ENCODE peak calls at places on chromosomes 6 and 20, in seven cellular contexts. U, C, O, W, G, F and M are unnamed samples. For H3K36me3, the result is how much of the 10 kb centered on the place peaks cover.

GRCh38 chr6:113288409-113288808 is 568.7 kb upstream of the MARCKS start:
- DNase-seq in U (no peak), C (no peak), O (peak), W (no peak), G (no peak), F (no peak), M (no peak)

GRCh38 chr6:7196019-7196402 is 88.2 kb downstream of the RREB1 start:
- DNase-seq in U (no peak), C (no peak), O (no peak), W (no peak), G (no peak), F (no peak), M (no peak)

GRCh38 chr20:4465855-4466545 is 255.7 kb upstream of the PRND start:
- DNase-seq in U (no peak), C (no peak), O (no peak), W (no peak), G (no peak), F (no peak), M (no peak)

GRCh38 chr6:28357036-28357435 is 7.3 kb downstream of the ZKSCAN3 start:
- DNase-seq in U (no peak), C (no peak), O (no peak), W (no peak), G (no peak), F (no peak), M (no peak)

GRCh38 chr6:151087861-151088598 is 151.7 kb upstream of the AKAP12 start:
- DNase-seq in U (no peak), C (no peak), O (no peak), W (no peak), G (peak), F (peak), M (no peak)

GRCh38 chr20:58293453-58293852 is 16.1 kb upstream of the RAB22A start:
- DNase-seq in U (no peak), C (no peak), O (no peak), W (no peak), G (peak), F (no peak), M (no peak)

GRCh38 chr6:113306552-113307145 is 550.5 kb upstream of the MARCKS start:
- DNase-seq in U (peak), C (peak), O (peak), W (peak), G (peak), F (peak), M (peak)

GRCh38 chr6:38056361-38056760 is 236.8 kb downstream of the ZFAND3 start:
- DNase-seq in U (no peak), C (no peak), O (no peak), W (no peak), G (no peak), F (no peak), M (no peak)

GRCh38 chr20:62732766-62733165 is 24.1 kb downstream of the NTSR1 start:
- DNase-seq in U (no peak), C (no peak), O (no peak), W (no peak), G (no peak), F (no peak), M (no peak)

GRCh38 chr6:33962673-33963072 is 158.9 kb upstream of the MLN start:
- DNase-seq in U (no peak), C (no peak), O (no peak), W (no peak), G (no peak), F (no peak), M (peak)

GRCh38 chr6:39254999-39255535 is 25.8 kb upstream of the KCNK5 start:
- DNase-seq in U (no peak), C (no peak), O (no peak), W (no peak), G (no peak), F (no peak), M (no peak)

GRCh38 chr20:48015943-48016723 is 230.9 kb upstream of the SULF2 start:
- DNase-seq in U (no peak), C (no peak), O (no peak), W (no peak), G (no peak), F (no peak), M (no peak)

GRCh38 chr6:114471450-114471849 is 128.6 kb upstream of the HS3ST5 start:
- DNase-seq in U (no peak), C (no peak), O (no peak), W (no peak), G (no peak), F (no peak), M (no peak)

GRCh38 chr20:40207618-40208017 is 481.4 kb downstream of the MAFB start:
- DNase-seq in U (no peak), C (no peak), O (no peak), W (no peak), G (no peak), F (no peak), M (no peak)

GRCh38 chr6:33980176-33980805 is 165.6 kb downstream of the GRM4 start:
- DNase-seq in U (no peak), C (no peak), O (no peak), W (no peak), G (no peak), F (no peak), M (peak)

GRCh38 chr6:136728033-136728939 is 64.0 kb downstream of the MAP3K5 start:
- DNase-seq in U (no peak), C (no peak), O (no peak), W (no peak), G (no peak), F (no peak), M (no peak)

GRCh38 chr20:52399352-52399751 is 207.8 kb upstream of the ZFP64 start:
- DNase-seq in U (no peak), C (no peak), O (no peak), W (no peak), G (no peak), F (no peak), M (no peak)

GRCh38 chr6:167396659-167397490 is 72.0 kb downstream of the TTLL2 start:
- DNase-seq in U (no peak), C (no peak), O (no peak), W (no peak), G (no peak), F (no peak), M (no peak)

GRCh38 chr6:101912266-101912665 is 518.8 kb downstream of the GRIK2 start:
- DNase-seq in U (no peak), C (no peak), O (no peak), W (no peak), G (no peak), F (no peak), M (no peak)

GRCh38 chr6:130575971-130576370 is 210.2 kb downstream of the TMEM200A start:
- DNase-seq in U (no peak), C (no peak), O (peak), W (no peak), G (no peak), F (no peak), M (no peak)

GRCh38 chr6:110877154-110877564 is 2.6 kb downstream of the AMD1 start:
- DNase-seq in U (no peak), C (no peak), O (no peak), W (no peak), G (no peak), F (no peak), M (no peak)

GRCh38 chr20:1648101-1648500 is 9.5 kb downstream of the SIRPG start:
- DNase-seq in U (no peak), C (no peak), O (no peak), W (no peak), G (no peak), F (no peak), M (no peak)

DNA sequence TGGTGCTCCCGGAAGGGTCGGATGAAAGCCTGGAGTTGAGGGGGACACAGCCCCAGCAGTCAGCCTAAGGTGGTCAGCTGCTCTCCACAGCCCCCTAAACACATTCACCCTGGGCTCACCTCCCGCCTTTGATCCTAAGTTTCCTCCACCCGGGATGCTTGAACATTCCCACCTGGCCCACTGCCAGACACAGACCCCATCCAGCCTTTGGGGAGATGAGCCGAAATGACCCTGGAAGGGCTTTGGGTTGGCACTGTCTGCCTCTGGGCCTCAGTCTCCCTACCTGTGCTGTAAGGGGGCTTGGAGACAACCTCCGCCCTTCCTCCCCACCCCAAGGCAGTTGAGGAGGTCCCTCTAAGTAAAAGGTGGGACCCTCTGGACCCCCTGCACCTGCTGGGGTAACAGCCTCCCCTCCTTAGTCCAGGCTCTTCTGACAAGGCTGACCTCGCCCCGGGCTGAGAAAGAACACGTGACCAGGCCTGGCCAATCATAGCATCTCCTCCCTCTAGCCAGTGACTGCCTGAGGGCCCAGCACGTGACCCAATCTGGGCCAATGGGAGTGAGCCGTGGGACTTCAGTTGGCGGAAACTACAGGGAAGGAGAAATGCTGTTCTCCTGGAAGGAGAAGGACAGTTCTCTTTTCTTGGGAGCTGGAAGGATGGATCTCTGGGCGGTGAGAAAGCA is 16.9 kb upstream of the UBE2V1 start:
- DNase-seq in U (no peak), C (no peak), O (no peak), W (no peak), G (no peak), F (no peak), M (no peak)
- H3K36me3 ChIP-seq in U (half or more), C (under half), O (under half), W (half or more), G (half or more), F (under half), M (under half)

GRCh38 chr6:129432738-129433137 is 277.2 kb downstream of the ARHGAP18 start:
- DNase-seq in U (no peak), C (no peak), O (no peak), W (no peak), G (no peak), F (no peak), M (no peak)
- TF ChIP-seq CTCF in U (no peak), C (no peak), O (peak), W (no peak), G (no peak), F (no peak), M (no peak)

DNA sequence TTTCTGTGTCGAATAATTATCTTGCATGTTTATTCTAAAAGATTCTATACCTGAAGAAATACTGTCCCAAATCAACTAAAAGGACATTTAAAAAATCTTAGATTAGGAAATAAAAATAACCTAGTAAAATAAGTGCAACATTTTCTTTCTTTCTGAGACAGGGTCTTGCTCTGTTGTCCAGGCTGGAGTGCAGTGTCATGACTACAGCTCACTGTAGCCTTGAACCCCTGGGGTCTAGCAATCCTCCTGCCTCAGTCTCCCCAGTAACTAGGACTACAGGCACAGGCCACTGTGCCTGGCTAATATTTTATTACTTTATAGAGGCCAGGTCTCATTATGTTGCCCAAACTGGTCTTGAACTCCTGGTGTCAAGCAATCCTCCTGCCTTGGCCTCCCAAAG is 48.7 kb downstream of the RARS2 start:
- DNase-seq in U (no peak), C (no peak), O (no peak), W (no peak), G (no peak), F (no peak), M (no peak)
- H3K36me3 ChIP-seq in U (under half), C (under half), O (under half), W (half or more), G (under half), F (under half), M (under half)

GRCh38 chr20:22312744-22313346 is 271.5 kb downstream of the FOXA2 start:
- DNase-seq in U (no peak), C (no peak), O (no peak), W (peak), G (no peak), F (peak), M (no peak)
- TF ChIP-seq CTCF in U (no peak), C (peak), O (peak), W (no peak), G (peak), F (peak), M (peak)

GRCh38 chr6:1296542-1296941 is 15.4 kb upstream of the FOXQ1 start:
- DNase-seq in U (no peak), C (no peak), O (no peak), W (no peak), G (no peak), F (no peak), M (no peak)
- H3K36me3 ChIP-seq in U (under half), C (under half), O (under half), W (under half), G (under half), F (under half), M (under half)